ENCODE peak calls at places on chromosomes 3 and 15, in ten cellular contexts. B, E, Y, R, K, V, S, D, M and X are unnamed samples.

GRCh38 chr15:43186003-43186353 is 775 bp downstream of the CCNDBP1 start:
- DNase-seq in D (no peak), R (no peak), E (no peak), K (no peak), M (no peak), V (no peak), S (no peak), B (no peak), Y (no peak), X (peak; percentile 55)

GRCh38 chr3:193884652-193885051 is 251.3 kb upstream of the HES1 start:
- DNase-seq in R (peak; percentile 70), K (no peak), B (no peak), M (no peak), V (no peak), S (no peak), E (no peak), D (no peak), Y (no peak), X (no peak)

GRCh38 chr3:187641319-187641976 is 28.7 kb downstream of the SST start:
- DNase-seq in Y (no peak), M (no peak), B (no peak), R (no peak), V (no peak), K (no peak), E (no peak), D (no peak), S (no peak), X (no peak)

GRCh38 chr3:172099495-172099808 is 60.1 kb downstream of the FNDC3B start:
- DNase-seq in K (no peak), S (no peak), M (no peak), E (no peak), R (no peak), Y (no peak), B (no peak), V (no peak), D (no peak), X (no peak)

GRCh38 chr15:46127361-46127874 is 492.6 kb downstream of the SQOR start:
- DNase-seq in E (no peak), R (no peak), S (no peak), V (no peak), M (no peak), Y (no peak), D (no peak), B (no peak), K (peak; percentile 86), X (no peak)

GRCh38 chr15:73518876-73519594 is 76.1 kb downstream of the REC114 start:
- DNase-seq in V (no peak), M (no peak), D (no peak), E (no peak), R (no peak), Y (no peak), B (no peak), K (no peak), S (no peak), X (no peak)

GRCh38 chr3:187986514-187986934 is 167.4 kb upstream of the LPP start:
- DNase-seq in B (no peak), V (no peak), M (no peak), E (no peak), R (no peak), Y (no peak), S (no peak), K (peak; percentile 96), D (no peak), X (no peak)

GRCh38 chr3:187967982-187968381 is 186.0 kb upstream of the LPP start:
- DNase-seq in V (no peak), Y (no peak), M (no peak), R (no peak), S (no peak), B (no peak), E (no peak), K (peak; percentile 45), D (no peak), X (no peak)

GRCh38 chr15:85539491-85539890 is 159.1 kb downstream of the AKAP13 start:
- DNase-seq in V (no peak), K (no peak), D (no peak), S (no peak), E (no peak), R (no peak), Y (no peak), M (no peak), B (no peak), X (no peak)

GRCh38 chr15:85504739-85505676 is 124.6 kb downstream of the AKAP13 start:
- DNase-seq in M (peak; percentile 72), E (no peak), D (peak; percentile 32), V (peak; percentile 53), S (no peak), B (no peak), K (peak; percentile 74), R (peak; percentile 45), Y (peak; percentile 49), X (peak; percentile 79)

GRCh38 chr3:3154879-3155610 is 24.4 kb downstream of the CRBN start:
- DNase-seq in K (no peak), V (no peak), R (no peak), D (no peak), M (no peak), B (no peak), S (no peak), Y (no peak), E (no peak), X (no peak)

GRCh38 chr3:196216081-196216564 is at the start of gene SLC51A:
- DNase-seq in V (no peak), K (no peak), E (no peak), S (no peak), R (no peak), M (no peak), B (no peak), D (peak; percentile 40), Y (peak; percentile 53), X (peak; percentile 81)

GRCh38 chr3:8524249-8524648 is 22.6 kb downstream of the LMCD1 start:
- DNase-seq in K (no peak), R (no peak), V (no peak), M (no peak), S (no peak), B (no peak), D (no peak), Y (no peak), E (no peak), X (no peak)

GRCh38 chr3:119586707-119587317 is 7.5 kb downstream of the ADPRH start:
- DNase-seq in D (no peak), E (no peak), R (no peak), S (no peak), B (no peak), Y (no peak), K (no peak), V (no peak), M (no peak), X (no peak)

GRCh38 chr3:14401692-14402303 is 608 bp upstream of the SLC6A6 start:
- DNase-seq in R (no peak), M (no peak), K (no peak), V (no peak), Y (no peak), S (no peak), E (peak; percentile 42), D (no peak), B (no peak), X (no peak)
- H3K27ac ChIP-seq in R (peak overlapping the region; percentile 94), M (peak overlapping the region; percentile 97), K (no peak overlapping the region), V (peak overlapping the region; percentile 21), Y (peak overlapping the region; percentile 84), S (peak overlapping the region; percentile 86), E (no peak overlapping the region), D (peak overlapping the region; percentile 62), B (peak overlapping the region; percentile 95), X (peak overlapping the region; percentile 99)

GRCh38 chr3:47475029-47475569 is 642 bp downstream of the SCAP start:
- DNase-seq in B (no peak), Y (no peak), R (no peak), V (peak; percentile 25), S (no peak), K (peak; percentile 32), E (no peak), D (no peak), M (no peak), X (no peak)

GRCh38 chr3:47476330-47476626 is 537 bp upstream of the SCAP start:
- DNase-seq in Y (no peak), M (no peak), R (no peak), K (no peak), S (no peak), B (no peak), V (no peak), E (no peak), D (no peak), X (no peak)

GRCh38 chr3:47476644-47477199 is 981 bp upstream of the SCAP start:
- DNase-seq in K (no peak), S (no peak), M (no peak), Y (no peak), B (no peak), R (no peak), D (no peak), V (no peak), E (no peak), X (no peak)

GRCh38 chr3:47478022-47478421 is 2.3 kb upstream of the SCAP start:
- DNase-seq in S (no peak), D (no peak), K (no peak), V (no peak), M (no peak), E (no peak), R (no peak), B (no peak), Y (no peak), X (no peak)

GRCh38 chr3:47475570-47476329 is at the start of gene SCAP:
- DNase-seq in V (peak; percentile 85), S (peak; percentile 95), M (peak; percentile 92), K (peak; percentile 64), D (peak; percentile 95), E (peak; percentile 93), B (peak; percentile 98), Y (peak; percentile 97), R (peak; percentile 97), X (peak; percentile 95)
- TF ChIP-seq POLR2A in V (no peak), S (no peak), M (peak; percentile 62), K (no peak), D (peak; percentile 41), E (no peak), B (no peak), Y (peak; percentile 77), R (no peak), X (peak; percentile 31)

DNA sequence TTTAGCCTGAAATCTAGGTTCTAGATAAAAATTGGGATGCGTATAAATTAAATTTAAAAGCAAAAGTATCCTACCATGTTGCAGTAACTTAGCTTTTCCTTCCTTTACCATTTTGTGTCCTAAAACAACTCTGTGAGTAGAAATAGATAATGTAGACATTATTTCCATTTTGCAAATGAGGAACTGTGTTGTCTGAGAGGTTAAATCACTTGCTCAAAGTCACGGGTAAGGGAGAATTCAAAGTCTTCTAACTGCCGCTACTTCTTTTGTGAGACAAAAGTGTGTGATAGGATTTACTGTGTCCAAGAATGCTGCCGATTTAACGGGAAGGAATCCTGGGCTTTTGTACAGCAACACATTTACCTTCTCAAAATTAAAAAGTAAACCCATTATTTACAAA is 40.7 kb downstream of the MYO1E start:
- DNase-seq in B (no peak), M (no peak), R (no peak), E (no peak), S (no peak), D (no peak), V (no peak), K (no peak), Y (no peak), X (no peak)
- H3K27ac ChIP-seq in B (no peak overlapping the region), M (no peak overlapping the region), R (no peak overlapping the region), E (no peak overlapping the region), S (no peak overlapping the region), D (no peak overlapping the region), V (no peak overlapping the region), K (no peak overlapping the region), Y (no peak overlapping the region), X (no peak overlapping the region)

DNA sequence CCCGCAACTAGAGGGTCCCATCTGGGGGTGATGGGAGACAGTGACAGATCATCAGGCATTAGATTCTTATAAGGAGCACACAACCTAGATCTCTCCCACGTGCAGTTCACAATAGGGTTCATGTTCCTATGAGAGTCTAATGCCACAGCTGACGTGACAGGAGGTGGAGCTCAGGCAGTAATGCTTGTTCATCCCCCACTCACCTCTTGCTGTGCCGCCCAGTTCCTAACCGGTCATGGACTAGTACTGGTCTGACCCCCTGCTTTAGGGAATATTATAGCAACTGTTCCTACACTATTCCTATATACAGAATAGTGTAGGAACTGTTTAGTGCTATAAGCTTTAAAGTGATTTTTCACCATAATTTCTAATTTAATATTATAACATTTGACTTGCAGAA is 128.1 kb upstream of the AZI2 start:
- DNase-seq in E (no peak), D (no peak), B (no peak), R (no peak), M (no peak), K (no peak), S (no peak), V (no peak), Y (no peak), X (no peak)
- TF ChIP-seq POLR2A in E (no peak), D (no peak), B (no peak), R (no peak), M (no peak), K (no peak), S (no peak), V (no peak), Y (no peak), X (no peak)